ENCODE peak calls at places on chromosomes 5 and 9, in six cellular contexts. W is brain microvascular endothelial cell, T is upper lobe of left lung, M is IMR-90, N is epithelial cell of esophagus, H is GM12865. Q is an unnamed sample.

GRCh38 chr9:81028504-81028903 is 660.8 kb downstream of the TLE1 start:
- DNase-seq in W (peak; percentile 92), T (no peak), M (peak; percentile 97), N (peak; percentile 93), H (no peak), Q (no peak)

GRCh38 chr9:128554155-128554862 is 1.9 kb downstream of the SPTAN1 start:
- DNase-seq in W (peak; percentile 94), T (peak; percentile 44), M (peak; percentile 93), N (peak; percentile 88), H (peak; percentile 46), Q (peak; percentile 49)

GRCh38 chr5:179914032-179914755 is 6.5 kb upstream of the TBC1D9B start:
- DNase-seq in W (peak; percentile 18), T (peak; percentile 56), M (peak; percentile 53), N (peak; percentile 99), H (peak; percentile 21), Q (peak; percentile 39)

GRCh38 chr9:93968451-93969327 is 13.5 kb upstream of the BARX1 start:
- DNase-seq in W (peak; percentile 45), T (no peak), M (peak; percentile 59), N (no peak), H (no peak), Q (no peak)

GRCh38 chr5:78699565-78700143 is 51.1 kb upstream of the LHFPL2 start:
- DNase-seq in W (peak; percentile 96), T (peak; percentile 48), M (peak; percentile 97), N (peak; percentile 100), H (no peak), Q (peak; percentile 47)

GRCh38 chr9:28024616-28025147 is 451.4 kb upstream of the C9orf72 start:
- DNase-seq in W (no peak), T (no peak), M (no peak), N (no peak), H (no peak), Q (no peak)

GRCh38 chr5:129904102-129904666 is at the start of gene CHSY3:
- DNase-seq in W (peak; percentile 63), T (peak; percentile 89), M (peak; percentile 54), N (peak; percentile 86), H (peak; percentile 65), Q (peak; percentile 78)

GRCh38 chr9:134652291-134653225 is 11.0 kb downstream of the COL5A1 start:
- DNase-seq in W (no peak), T (no peak), M (no peak), N (no peak), H (no peak), Q (no peak)

GRCh38 chr9:127524373-127524772 is 73.1 kb downstream of the LRSAM1 start:
- DNase-seq in W (no peak), T (no peak), M (peak; percentile 56), N (no peak), H (no peak), Q (no peak)

GRCh38 chr5:6727231-6727630 is 14.0 kb downstream of the TENT4A start:
- DNase-seq in W (no peak), T (no peak), M (no peak), N (no peak), H (no peak), Q (no peak)
- H3K4me3 ChIP-seq in W (no peak overlapping the region), T (no peak overlapping the region), M (no peak overlapping the region), N (no peak overlapping the region), H (no peak overlapping the region), Q (no peak overlapping the region)

GRCh38 chr5:93578179-93578812 is 2.7 kb downstream of the NR2F1-AS1 start:
- DNase-seq in W (no peak), T (no peak), M (peak; percentile 74), N (peak; percentile 25), H (no peak), Q (no peak)
- H3K4me3 ChIP-seq in W (peak overlapping the region; percentile 68), T (no peak overlapping the region), M (peak overlapping the region; percentile 81), N (no peak overlapping the region), H (no peak overlapping the region), Q (no peak overlapping the region)

GRCh38 chr9:27003406-27004147 is 1.9 kb downstream of the LRRC19 start:
- DNase-seq in W (no peak), T (no peak), M (no peak), N (no peak), H (no peak), Q (no peak)

GRCh38 chr9:27005491-27005890 is at the start of gene LRRC19:
- DNase-seq in W (no peak), T (no peak), M (no peak), N (no peak), H (no peak), Q (no peak)
- H3K4me3 ChIP-seq in W (no peak within 1 kb of the TSS), T (no peak within 1 kb of the TSS), M (no peak within 1 kb of the TSS), N (no peak within 1 kb of the TSS), H (no peak within 1 kb of the TSS), Q (peak within 1 kb of the TSS; percentile 24)

GRCh38 chr5:173823721-173824567 is 64.2 kb upstream of the CPEB4 start:
- DNase-seq in W (peak; percentile 78), T (no peak), M (peak; percentile 85), N (peak; percentile 95), H (no peak), Q (peak; percentile 52)
- H3K4me3 ChIP-seq in W (no peak overlapping the region), T (no peak overlapping the region), M (no peak overlapping the region), N (no peak overlapping the region), H (no peak overlapping the region), Q (no peak overlapping the region)

GRCh38 chr5:42656661-42657035 is 100.0 kb upstream of the CCDC152 start:
- DNase-seq in W (no peak), T (no peak), M (no peak), N (peak; percentile 24), H (no peak), Q (no peak)
- H3K4me3 ChIP-seq in W (no peak overlapping the region), T (no peak overlapping the region), M (no peak overlapping the region), N (peak overlapping the region; percentile 2), H (no peak overlapping the region), Q (no peak overlapping the region)

Q was measured in transverse colon.